ENCODE peak calls at places on chromosomes 3 and 15, in nine cellular contexts. H, J, Z, S, W, D, L, Y and V are unnamed samples.

GRCh38 chr3:55658297-55659022 is 171.4 kb upstream of the WNT5A start:
- DNase-seq in W (no peak), D (no peak), L (no peak), Z (no peak), H (no peak), Y (peak; percentile 21), S (no peak), J (no peak), V (no peak)

GRCh38 chr15:90388462-90389182 is 580 bp downstream of the IQGAP1 start:
- DNase-seq in J (peak; percentile 86), L (peak; percentile 63), D (peak; percentile 56), S (peak; percentile 64), Y (no peak), Z (peak; percentile 57), H (peak; percentile 35), W (no peak), V (peak; percentile 76)

GRCh38 chr3:50913279-50913678 is 238.6 kb downstream of the DOCK3 start:
- DNase-seq in Z (no peak), D (no peak), L (peak; percentile 25), H (no peak), J (no peak), Y (peak; percentile 12), S (no peak), W (no peak), V (no peak)

GRCh38 chr15:81165565-81165964 is 31.1 kb upstream of the IL16 start:
- DNase-seq in D (no peak), J (no peak), Z (no peak), L (no peak), S (no peak), Y (peak; percentile 9), H (no peak), W (no peak), V (no peak)

GRCh38 chr3:118932822-118933558 is 101.7 kb downstream of the IGSF11 start:
- DNase-seq in L (peak; percentile 43), Y (no peak), H (no peak), W (no peak), Z (peak; percentile 45), J (no peak), D (no peak), S (no peak), V (no peak)

GRCh38 chr15:39285663-39286062 is 295.2 kb upstream of the THBS1 start:
- DNase-seq in L (no peak), H (no peak), W (no peak), D (peak; percentile 24), S (no peak), Y (no peak), J (no peak), Z (no peak), V (no peak)

GRCh38 chr15:40047413-40048154 is 8.6 kb upstream of the SRP14 start:
- DNase-seq in Y (peak; percentile 88), D (peak; percentile 92), H (no peak), W (no peak), J (peak; percentile 85), S (peak; percentile 75), L (peak; percentile 75), Z (no peak), V (no peak)

GRCh38 chr15:71202712-71203111 is 87.4 kb downstream of the THSD4 start:
- DNase-seq in H (no peak), S (no peak), L (no peak), J (no peak), W (no peak), Y (no peak), D (no peak), Z (no peak), V (no peak)

GRCh38 chr15:75902129-75902557 is 1.5 kb upstream of the FBXO22 start:
- DNase-seq in Y (no peak), W (no peak), S (no peak), H (peak; percentile 11), Z (no peak), D (peak; percentile 87), J (no peak), L (peak; percentile 27), V (peak; percentile 72)

GRCh38 chr3:65785065-65785645 is 253.6 kb downstream of the MAGI1 start:
- DNase-seq in Z (no peak), W (no peak), L (no peak), S (no peak), H (peak; percentile 43), J (no peak), D (peak; percentile 65), Y (peak; percentile 60), V (peak; percentile 55)

GRCh38 chr15:44788748-44789147 is 52.4 kb downstream of the TRIM69 start:
- DNase-seq in W (no peak), J (no peak), D (no peak), Z (no peak), S (no peak), L (no peak), H (no peak), Y (no peak), V (no peak)

GRCh38 chr15:74302821-74303359 is 64.6 kb downstream of the CYP11A1 start:
- DNase-seq in L (peak; percentile 23), D (no peak), S (no peak), J (no peak), H (no peak), W (no peak), Y (peak; percentile 20), Z (no peak), V (peak; percentile 88)

GRCh38 chr3:105915524-105915923 is 46.7 kb upstream of the CBLB start:
- DNase-seq in J (no peak), H (no peak), Y (peak; percentile 91), Z (no peak), L (no peak), W (no peak), S (no peak), D (no peak), V (no peak)

GRCh38 chr3:37308247-37308646 is 133.9 kb upstream of the LRRFIP2 start:
- DNase-seq in H (no peak), Z (no peak), J (no peak), L (no peak), S (no peak), W (no peak), D (peak; percentile 47), Y (peak; percentile 27), V (peak; percentile 31)

GRCh38 chr15:64014995-64015394 is 31.3 kb downstream of the DAPK2 start:
- DNase-seq in Z (peak; percentile 70), S (no peak), D (no peak), W (no peak), H (no peak), L (peak; percentile 86), Y (no peak), J (no peak), V (no peak)

GRCh38 chr3:158105710-158106438 is at the start of gene SHOX2:
- DNase-seq in Y (no peak), W (no peak), H (no peak), J (no peak), L (no peak), Z (no peak), D (peak; percentile 51), S (peak; percentile 13), V (peak; percentile 55)

DNA sequence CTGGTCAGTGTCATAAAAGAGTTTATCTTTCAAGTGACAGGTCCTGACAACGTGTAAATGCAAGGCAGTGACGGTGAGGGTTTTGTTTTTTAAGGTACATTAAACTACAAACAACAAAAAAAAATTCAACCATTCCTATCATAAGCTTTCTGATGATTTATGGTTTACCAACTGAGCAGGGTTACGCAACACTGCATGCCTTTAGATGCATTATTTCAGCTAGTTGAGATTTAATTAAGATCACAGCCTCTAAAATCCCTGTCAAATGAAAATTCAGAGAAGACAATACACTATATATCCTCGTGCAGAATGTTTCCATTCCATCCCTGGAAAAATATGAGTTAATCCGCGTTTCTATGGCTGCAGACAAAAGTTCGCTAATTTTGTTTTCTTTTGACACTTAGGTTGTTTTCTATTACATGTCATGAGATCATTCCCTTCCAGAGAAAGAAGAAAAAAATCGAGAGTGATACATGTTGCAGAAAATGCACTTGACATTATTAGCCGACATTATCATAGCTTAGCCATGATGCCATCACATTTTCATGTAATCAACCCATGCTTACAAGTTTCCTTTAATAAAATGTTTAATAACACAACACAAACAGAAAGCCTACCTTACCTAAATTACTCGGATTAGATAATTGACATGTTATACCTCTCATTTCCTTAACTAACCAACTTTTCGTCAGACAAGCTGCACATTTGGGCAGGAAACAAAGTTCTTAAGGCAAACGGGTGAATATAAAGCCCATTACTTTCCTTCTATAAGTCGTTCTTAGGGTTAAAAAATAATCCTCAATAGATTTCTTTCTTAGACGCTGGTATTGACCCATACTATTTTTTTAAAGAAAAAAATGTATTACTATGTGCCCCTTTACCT is 521.2 kb downstream of the FOXP1 start:
- DNase-seq in D (peak; percentile 46), H (no peak), Y (peak; percentile 66), L (no peak), S (no peak), W (no peak), J (no peak), Z (no peak), V (peak; percentile 55)
- H3K4me3 ChIP-seq in D (peak overlapping the region; percentile 95), H (no peak overlapping the region), Y (peak overlapping the region; percentile 8), L (no peak overlapping the region), S (peak overlapping the region; percentile 58), W (peak overlapping the region; percentile 83), J (peak overlapping the region; percentile 63), Z (peak overlapping the region; percentile 83), V (no peak overlapping the region)

GRCh38 chr3:130955481-130955880 is 61.6 kb downstream of the ATP2C1 start:
- DNase-seq in Z (no peak), Y (no peak), H (no peak), W (no peak), L (no peak), D (no peak), J (no peak), S (no peak), V (peak; percentile 56)
- H3K36me3 ChIP-seq in Z (peaks cover 4% of the 10 kb centered on the region), Y (peaks cover 5% of the 10 kb centered on the region), H (peaks cover 8% of the 10 kb centered on the region), W (peaks cover 86% of the 10 kb centered on the region), L (peaks cover 9% of the 10 kb centered on the region), D (peaks cover 71% of the 10 kb centered on the region), J (peaks cover 79% of the 10 kb centered on the region), S (no peaks in the 10 kb centered on the region), V (peaks cover 13% of the 10 kb centered on the region)

GRCh38 chr3:117558681-117559080 is 849.1 kb downstream of the TUSC7 start:
- DNase-seq in S (no peak), Z (no peak), Y (no peak), D (no peak), L (no peak), J (no peak), H (no peak), W (no peak), V (no peak)

GRCh38 chr3:117562000-117562399 is 852.4 kb downstream of the TUSC7 start:
- DNase-seq in L (no peak), H (no peak), S (no peak), D (no peak), W (no peak), Z (no peak), Y (no peak), J (no peak), V (no peak)

GRCh38 chr3:117557469-117557868 is 847.9 kb downstream of the TUSC7 start:
- DNase-seq in H (no peak), J (no peak), Y (no peak), D (no peak), L (no peak), W (no peak), S (no peak), Z (no peak), V (no peak)

GRCh38 chr3:117553461-117553860 is 843.9 kb downstream of the TUSC7 start:
- DNase-seq in D (peak; percentile 47), Z (no peak), J (no peak), W (no peak), Y (peak; percentile 72), L (no peak), H (no peak), S (no peak), V (no peak)

GRCh38 chr3:117557008-117557407 is 847.4 kb downstream of the TUSC7 start:
- DNase-seq in L (no peak), D (no peak), S (no peak), Z (no peak), W (no peak), J (no peak), Y (no peak), H (no peak), V (no peak)
- H3K4me3 ChIP-seq in L (no peak overlapping the region), D (no peak overlapping the region), S (no peak overlapping the region), Z (no peak overlapping the region), W (no peak overlapping the region), J (no peak overlapping the region), Y (no peak overlapping the region), H (no peak overlapping the region), V (no peak overlapping the region)

GRCh38 chr3:130973401-130973800 is 53.2 kb downstream of the ASTE1 start:
- DNase-seq in J (no peak), Z (no peak), S (no peak), D (no peak), H (no peak), Y (no peak), L (no peak), W (no peak), V (no peak)
- H3K36me3 ChIP-seq in J (peaks cover 26% of the 10 kb centered on the region), Z (no peaks in the 10 kb centered on the region), S (no peaks in the 10 kb centered on the region), D (peaks cover 56% of the 10 kb centered on the region), H (peaks cover 6% of the 10 kb centered on the region), Y (no peaks in the 10 kb centered on the region), L (no peaks in the 10 kb centered on the region), W (peaks cover 63% of the 10 kb centered on the region), V (peaks cover 39% of the 10 kb centered on the region)